ENCODE peak calls at places on chromosomes 7 and 10, in five cellular contexts. One of them, this sample, is unnamed. For H3K36me3, the result is how much of the 10 kb centered on the place peaks cover.

GRCh38 chr10:71846816-71847215 is 4.2 kb downstream of the PSAP start:
- DNase-seq in mucosa of descending colon: no peak
- DNase-seq in breast epithelium: no peak
- DNase-seq in psoas muscle: no peak
- DNase-seq in HCT116: no peak
- DNase-seq in this sample: no peak

GRCh38 chr7:112877671-112878460 is 87.7 kb upstream of the TMEM168 start:
- DNase-seq in mucosa of descending colon: no peak
- DNase-seq in breast epithelium: no peak
- DNase-seq in psoas muscle: no peak
- DNase-seq in HCT116: no peak
- DNase-seq in this sample: no peak

GRCh38 chr7:114691605-114692004 is 230.3 kb upstream of the MDFIC start:
- DNase-seq in mucosa of descending colon: no peak
- DNase-seq in breast epithelium: no peak
- DNase-seq in psoas muscle: no peak
- DNase-seq in HCT116: no peak
- DNase-seq in this sample: no peak

GRCh38 chr7:83468251-83468739 is 180.6 kb downstream of the SEMA3E start:
- DNase-seq in mucosa of descending colon: peak
- DNase-seq in breast epithelium: peak
- DNase-seq in psoas muscle: peak
- DNase-seq in HCT116: peak
- DNase-seq in this sample: peak

GRCh38 chr10:130227883-130228282 is 91.7 kb downstream of the GLRX3 start:
- DNase-seq in mucosa of descending colon: no peak
- DNase-seq in breast epithelium: no peak
- DNase-seq in psoas muscle: no peak
- DNase-seq in HCT116: no peak
- DNase-seq in this sample: no peak

GRCh38 chr10:47363781-47364180 is 15.6 kb downstream of the RBP3 start:
- DNase-seq in mucosa of descending colon: no peak
- DNase-seq in breast epithelium: no peak
- DNase-seq in psoas muscle: no peak
- DNase-seq in HCT116: no peak
- DNase-seq in this sample: no peak

GRCh38 chr7:1593091-1593866 is 23.4 kb upstream of the PSMG3 start:
- DNase-seq in mucosa of descending colon: no peak
- DNase-seq in breast epithelium: no peak
- DNase-seq in psoas muscle: no peak
- DNase-seq in HCT116: no peak
- DNase-seq in this sample: no peak

GRCh38 chr7:120582916-120583315 is 275.0 kb downstream of the TSPAN12 start:
- DNase-seq in mucosa of descending colon: no peak
- DNase-seq in breast epithelium: no peak
- DNase-seq in psoas muscle: no peak
- DNase-seq in HCT116: no peak
- DNase-seq in this sample: no peak

GRCh38 chr7:81526971-81527370 is 242.9 kb downstream of the HGF start:
- DNase-seq in mucosa of descending colon: no peak
- DNase-seq in breast epithelium: no peak
- DNase-seq in psoas muscle: no peak
- DNase-seq in HCT116: no peak
- DNase-seq in this sample: no peak

DNA sequence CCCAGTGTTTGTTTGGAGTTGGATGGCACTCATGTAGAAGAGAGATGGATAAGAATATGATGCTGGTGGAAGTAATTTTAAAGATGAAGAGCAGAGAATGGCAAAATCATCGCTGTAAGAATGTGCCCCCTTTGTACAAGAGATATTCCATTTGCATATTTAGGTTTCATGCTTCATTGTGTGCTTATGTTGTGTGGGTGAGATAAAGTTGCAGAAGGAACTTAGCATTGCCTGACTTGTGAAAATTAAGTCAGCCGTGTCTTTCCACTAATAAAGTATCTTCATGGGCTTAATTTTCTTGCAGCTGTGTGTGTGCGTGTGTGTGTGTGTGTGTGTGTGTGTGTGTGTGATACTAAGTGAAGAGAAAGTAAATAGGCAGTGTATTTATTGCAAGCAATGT is 381.9 kb downstream of the OTUD1 start:
- DNase-seq in mucosa of descending colon: no peak
- DNase-seq in breast epithelium: no peak
- DNase-seq in psoas muscle: no peak
- DNase-seq in HCT116: no peak
- DNase-seq in this sample: no peak
- H3K36me3 ChIP-seq in mucosa of descending colon: under half
- H3K36me3 ChIP-seq in breast epithelium: under half
- H3K36me3 ChIP-seq in psoas muscle: under half
- H3K36me3 ChIP-seq in HCT116: under half
- H3K36me3 ChIP-seq in this sample: under half

GRCh38 chr7:141699860-141700259 is 2.1 kb downstream of the DENND11 start:
- DNase-seq in mucosa of descending colon: no peak
- DNase-seq in breast epithelium: no peak
- DNase-seq in psoas muscle: no peak
- DNase-seq in HCT116: no peak
- DNase-seq in this sample: no peak

GRCh38 chr7:141702047-141702567 is at the start of gene DENND11:
- DNase-seq in mucosa of descending colon: peak
- DNase-seq in breast epithelium: no peak
- DNase-seq in psoas muscle: peak
- DNase-seq in HCT116: no peak
- DNase-seq in this sample: peak

GRCh38 chr7:141700291-141700847 is 1.6 kb downstream of the DENND11 start:
- DNase-seq in mucosa of descending colon: no peak
- DNase-seq in breast epithelium: no peak
- DNase-seq in psoas muscle: no peak
- DNase-seq in HCT116: no peak
- DNase-seq in this sample: no peak

GRCh38 chr7:141701489-141702046 is 398 bp downstream of the DENND11 start:
- DNase-seq in mucosa of descending colon: peak
- DNase-seq in breast epithelium: no peak
- DNase-seq in psoas muscle: peak
- DNase-seq in HCT116: no peak
- DNase-seq in this sample: peak

DNA sequence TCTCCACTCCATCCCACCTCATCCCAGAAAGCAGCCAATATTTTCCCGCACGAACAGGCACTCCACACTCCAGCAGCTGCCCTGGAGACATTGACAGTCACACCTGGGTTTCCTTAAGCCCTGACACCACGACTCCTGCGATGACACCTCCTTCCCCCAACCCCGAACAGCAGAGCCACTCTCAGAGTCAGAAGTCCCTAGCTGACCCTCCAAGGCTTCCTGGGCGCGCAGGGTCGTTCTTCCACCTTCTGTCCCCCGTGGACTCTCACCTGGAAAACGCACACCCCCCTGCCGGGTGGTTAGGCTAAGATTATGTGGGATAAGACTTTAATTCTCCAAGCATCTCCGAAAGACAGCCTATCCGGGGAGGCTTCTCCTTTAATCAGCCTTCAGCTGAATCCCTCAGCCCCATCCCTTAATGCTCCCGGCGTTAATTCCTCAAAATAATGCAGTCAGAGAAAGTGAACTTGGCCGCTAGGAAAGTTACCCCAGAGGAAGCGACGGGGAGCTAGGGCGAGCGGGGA is 1.1 kb downstream of the DENND11 start:
- DNase-seq in mucosa of descending colon: peak
- DNase-seq in breast epithelium: no peak
- DNase-seq in psoas muscle: no peak
- DNase-seq in HCT116: no peak
- DNase-seq in this sample: peak
- H3K4me3 ChIP-seq in mucosa of descending colon: no peak
- H3K4me3 ChIP-seq in breast epithelium: peak
- H3K4me3 ChIP-seq in psoas muscle: peak
- H3K4me3 ChIP-seq in HCT116: peak
- H3K4me3 ChIP-seq in this sample: peak

GRCh38 chr7:45074738-45075644 is 13.8 kb downstream of the NACAD start:
- DNase-seq in mucosa of descending colon: no peak
- DNase-seq in breast epithelium: no peak
- DNase-seq in psoas muscle: no peak
- DNase-seq in HCT116: no peak
- DNase-seq in this sample: no peak

GRCh38 chr7:45073031-45073842 is 15.5 kb downstream of the NACAD start:
- DNase-seq in mucosa of descending colon: no peak
- DNase-seq in breast epithelium: no peak
- DNase-seq in psoas muscle: no peak
- DNase-seq in HCT116: no peak
- DNase-seq in this sample: no peak

GRCh38 chr7:45072131-45073030 is 16.4 kb downstream of the NACAD start:
- DNase-seq in mucosa of descending colon: no peak
- DNase-seq in breast epithelium: no peak
- DNase-seq in psoas muscle: no peak
- DNase-seq in HCT116: no peak
- DNase-seq in this sample: no peak

GRCh38 chr7:45075871-45076796 is 12.6 kb downstream of the NACAD start:
- DNase-seq in mucosa of descending colon: no peak
- DNase-seq in breast epithelium: no peak
- DNase-seq in psoas muscle: no peak
- DNase-seq in HCT116: no peak
- DNase-seq in this sample: no peak

GRCh38 chr7:45073843-45074737 is 14.7 kb downstream of the NACAD start:
- DNase-seq in mucosa of descending colon: no peak
- DNase-seq in breast epithelium: peak
- DNase-seq in psoas muscle: no peak
- DNase-seq in HCT116: no peak
- DNase-seq in this sample: peak
- H3K36me3 ChIP-seq in mucosa of descending colon: under half
- H3K36me3 ChIP-seq in breast epithelium: under half
- H3K36me3 ChIP-seq in psoas muscle: half or more
- H3K36me3 ChIP-seq in HCT116: under half
- H3K36me3 ChIP-seq in this sample: under half

DNA sequence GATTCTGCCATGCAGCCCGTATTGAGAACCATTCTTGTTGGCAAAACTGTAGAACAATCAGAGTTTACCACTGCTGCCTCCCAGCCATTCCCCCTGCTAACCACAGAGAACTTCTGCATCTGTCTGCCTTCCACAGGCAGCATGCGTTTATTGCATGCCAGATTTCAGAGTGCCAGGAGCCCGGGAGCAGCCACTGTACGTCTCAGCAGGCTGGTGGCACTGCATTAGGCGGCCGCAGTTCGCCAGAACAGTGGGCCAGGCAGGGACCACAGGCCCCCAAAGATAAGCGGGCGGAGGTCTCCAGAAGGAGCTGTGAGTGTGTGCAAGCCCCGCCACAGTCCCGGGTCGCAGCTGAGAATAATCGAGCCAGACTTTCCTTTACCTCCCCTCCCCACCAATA is 31.8 kb downstream of the ZNF467 start:
- DNase-seq in mucosa of descending colon: no peak
- DNase-seq in breast epithelium: no peak
- DNase-seq in psoas muscle: no peak
- DNase-seq in HCT116: no peak
- DNase-seq in this sample: no peak
- H3K4me3 ChIP-seq in mucosa of descending colon: no peak
- H3K4me3 ChIP-seq in breast epithelium: peak
- H3K4me3 ChIP-seq in psoas muscle: peak
- H3K4me3 ChIP-seq in HCT116: peak
- H3K4me3 ChIP-seq in this sample: peak

GRCh38 chr10:67935223-67935622 is 50.8 kb downstream of the SIRT1 start:
- DNase-seq in mucosa of descending colon: no peak
- DNase-seq in breast epithelium: no peak
- DNase-seq in psoas muscle: no peak
- DNase-seq in HCT116: no peak
- DNase-seq in this sample: no peak

GRCh38 chr10:67934331-67934730 is 49.9 kb downstream of the SIRT1 start:
- DNase-seq in mucosa of descending colon: no peak
- DNase-seq in breast epithelium: no peak
- DNase-seq in psoas muscle: no peak
- DNase-seq in HCT116: no peak
- DNase-seq in this sample: no peak

GRCh38 chr10:67936416-67936815 is 52.0 kb downstream of the SIRT1 start:
- DNase-seq in mucosa of descending colon: no peak
- DNase-seq in breast epithelium: no peak
- DNase-seq in psoas muscle: no peak
- DNase-seq in HCT116: no peak
- DNase-seq in this sample: no peak

GRCh38 chr10:67933199-67933598 is 48.7 kb downstream of the SIRT1 start:
- DNase-seq in mucosa of descending colon: no peak
- DNase-seq in breast epithelium: no peak
- DNase-seq in psoas muscle: no peak
- DNase-seq in HCT116: no peak
- DNase-seq in this sample: no peak
- H3K36me3 ChIP-seq in mucosa of descending colon: under half
- H3K36me3 ChIP-seq in breast epithelium: under half
- H3K36me3 ChIP-seq in psoas muscle: half or more
- H3K36me3 ChIP-seq in HCT116: under half
- H3K36me3 ChIP-seq in this sample: half or more

GRCh38 chr10:35362701-35363350 is 26.5 kb downstream of the CCNY start:
- DNase-seq in mucosa of descending colon: no peak
- DNase-seq in breast epithelium: no peak
- DNase-seq in psoas muscle: no peak
- DNase-seq in HCT116: no peak
- DNase-seq in this sample: no peak

GRCh38 chr10:35367107-35367859 is 31.0 kb downstream of the CCNY start:
- DNase-seq in mucosa of descending colon: no peak
- DNase-seq in breast epithelium: no peak
- DNase-seq in psoas muscle: no peak
- DNase-seq in HCT116: no peak
- DNase-seq in this sample: no peak

GRCh38 chr10:35363587-35363986 is 27.3 kb downstream of the CCNY start:
- DNase-seq in mucosa of descending colon: no peak
- DNase-seq in breast epithelium: no peak
- DNase-seq in psoas muscle: no peak
- DNase-seq in HCT116: no peak
- DNase-seq in this sample: no peak

GRCh38 chr10:35367991-35368390 is 31.7 kb downstream of the CCNY start:
- DNase-seq in mucosa of descending colon: no peak
- DNase-seq in breast epithelium: no peak
- DNase-seq in psoas muscle: no peak
- DNase-seq in HCT116: no peak
- DNase-seq in this sample: no peak

DNA sequence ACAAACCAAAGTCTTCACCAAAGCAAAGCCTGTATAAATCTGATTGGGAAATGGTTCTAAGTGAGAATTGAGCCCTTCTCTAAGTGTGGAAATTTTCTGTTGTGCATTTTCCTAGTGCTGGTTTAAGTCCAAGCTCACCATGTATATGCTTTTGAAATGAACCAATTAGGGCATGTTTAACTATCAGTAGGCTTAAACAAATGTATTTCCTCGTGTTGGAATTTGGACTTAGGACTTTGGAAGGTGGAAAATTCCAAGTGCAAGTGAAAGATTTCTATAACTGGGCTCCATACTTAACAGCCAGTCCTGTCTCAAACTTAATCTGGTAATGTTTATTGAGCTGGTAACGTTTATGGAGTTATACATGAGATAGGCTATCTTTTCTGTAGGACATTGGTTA is 28.5 kb downstream of the CCNY start:
- DNase-seq in mucosa of descending colon: no peak
- DNase-seq in breast epithelium: no peak
- DNase-seq in psoas muscle: no peak
- DNase-seq in HCT116: no peak
- DNase-seq in this sample: no peak
- H3K4me3 ChIP-seq in mucosa of descending colon: no peak
- H3K4me3 ChIP-seq in breast epithelium: no peak
- H3K4me3 ChIP-seq in psoas muscle: no peak
- H3K4me3 ChIP-seq in HCT116: no peak
- H3K4me3 ChIP-seq in this sample: no peak

This sample was measured in heart right ventricle.